ENCODE peak calls at places on chromosomes 3 and 15, in six cellular contexts. One of them, this sample, is unnamed.

GRCh38 chr3:187314176-187314575 is 22.6 kb upstream of the MASP1 start:
- DNase-seq in CD8-positive, alpha-beta T cell: no peak
- DNase-seq in astrocyte: no peak
- DNase-seq in suprapubic skin: no peak
- DNase-seq in psoas muscle: no peak
- DNase-seq in Peyer's patch: no peak
- DNase-seq in this sample: no peak

GRCh38 chr3:39170461-39170860 is 17.1 kb upstream of the CSRNP1 start:
- DNase-seq in Peyer's patch: no peak
- DNase-seq in suprapubic skin: peak
- DNase-seq in astrocyte: no peak
- DNase-seq in CD8-positive, alpha-beta T cell: no peak
- DNase-seq in psoas muscle: no peak
- DNase-seq in this sample: no peak

GRCh38 chr3:142844339-142844977 is 44.4 kb downstream of the PCOLCE2 start:
- DNase-seq in astrocyte: peak
- DNase-seq in suprapubic skin: no peak
- DNase-seq in CD8-positive, alpha-beta T cell: no peak
- DNase-seq in Peyer's patch: no peak
- DNase-seq in psoas muscle: no peak
- DNase-seq in this sample: no peak

GRCh38 chr3:67289626-67290025 is 291.5 kb downstream of the KBTBD8 start:
- DNase-seq in astrocyte: no peak
- DNase-seq in CD8-positive, alpha-beta T cell: no peak
- DNase-seq in psoas muscle: no peak
- DNase-seq in suprapubic skin: no peak
- DNase-seq in Peyer's patch: no peak
- DNase-seq in this sample: no peak

GRCh38 chr3:185399629-185400339 is 36.8 kb downstream of the MAP3K13 start:
- DNase-seq in Peyer's patch: no peak
- DNase-seq in suprapubic skin: no peak
- DNase-seq in psoas muscle: no peak
- DNase-seq in CD8-positive, alpha-beta T cell: no peak
- DNase-seq in astrocyte: no peak
- DNase-seq in this sample: no peak

GRCh38 chr3:43073836-43074220 is 32.1 kb downstream of the POMGNT2 start:
- DNase-seq in CD8-positive, alpha-beta T cell: no peak
- DNase-seq in astrocyte: no peak
- DNase-seq in psoas muscle: no peak
- DNase-seq in suprapubic skin: no peak
- DNase-seq in Peyer's patch: no peak
- DNase-seq in this sample: no peak

GRCh38 chr3:188840290-188840689 is 331.5 kb upstream of the TPRG1 start:
- DNase-seq in suprapubic skin: no peak
- DNase-seq in Peyer's patch: no peak
- DNase-seq in psoas muscle: no peak
- DNase-seq in astrocyte: no peak
- DNase-seq in CD8-positive, alpha-beta T cell: no peak
- DNase-seq in this sample: no peak

GRCh38 chr3:12345141-12345561 is 56.3 kb downstream of the PPARG start:
- DNase-seq in suprapubic skin: no peak
- DNase-seq in CD8-positive, alpha-beta T cell: no peak
- DNase-seq in astrocyte: peak
- DNase-seq in Peyer's patch: no peak
- DNase-seq in psoas muscle: no peak
- DNase-seq in this sample: no peak

GRCh38 chr15:29090617-29091466 is 178.8 kb downstream of the NSMCE3 start:
- DNase-seq in Peyer's patch: no peak
- DNase-seq in suprapubic skin: no peak
- DNase-seq in CD8-positive, alpha-beta T cell: peak
- DNase-seq in psoas muscle: no peak
- DNase-seq in astrocyte: no peak
- DNase-seq in this sample: no peak

GRCh38 chr3:185363662-185364203 is 797 bp downstream of the MAP3K13 start:
- DNase-seq in psoas muscle: no peak
- DNase-seq in suprapubic skin: no peak
- DNase-seq in Peyer's patch: no peak
- DNase-seq in CD8-positive, alpha-beta T cell: no peak
- DNase-seq in astrocyte: no peak
- DNase-seq in this sample: no peak

GRCh38 chr3:168459229-168459784 is 363.6 kb upstream of the GOLIM4 start:
- DNase-seq in Peyer's patch: no peak
- DNase-seq in psoas muscle: no peak
- DNase-seq in CD8-positive, alpha-beta T cell: no peak
- DNase-seq in suprapubic skin: no peak
- DNase-seq in astrocyte: peak
- DNase-seq in this sample: no peak

GRCh38 chr3:32313723-32314473 is 75.4 kb downstream of the CMTM8 start:
- DNase-seq in suprapubic skin: no peak
- DNase-seq in psoas muscle: no peak
- DNase-seq in Peyer's patch: no peak
- DNase-seq in CD8-positive, alpha-beta T cell: no peak
- DNase-seq in astrocyte: peak
- DNase-seq in this sample: no peak

GRCh38 chr3:14548321-14548729 is 8.2 kb upstream of the GRIP2 start:
- DNase-seq in astrocyte: peak
- DNase-seq in CD8-positive, alpha-beta T cell: peak
- DNase-seq in psoas muscle: peak
- DNase-seq in Peyer's patch: peak
- DNase-seq in suprapubic skin: no peak
- DNase-seq in this sample: peak

GRCh38 chr3:182621435-182622240 is 171.7 kb upstream of the ATP11B start:
- DNase-seq in astrocyte: no peak
- DNase-seq in Peyer's patch: no peak
- DNase-seq in suprapubic skin: no peak
- DNase-seq in psoas muscle: no peak
- DNase-seq in CD8-positive, alpha-beta T cell: no peak
- DNase-seq in this sample: no peak
- H3K4me3 ChIP-seq in astrocyte: no peak
- H3K4me3 ChIP-seq in Peyer's patch: no peak
- H3K4me3 ChIP-seq in suprapubic skin: no peak
- H3K4me3 ChIP-seq in psoas muscle: no peak
- H3K4me3 ChIP-seq in CD8-positive, alpha-beta T cell: no peak
- H3K4me3 ChIP-seq in this sample: no peak

GRCh38 chr3:194602580-194603300 is 30.5 kb downstream of the TMEM44 start:
- DNase-seq in Peyer's patch: no peak
- DNase-seq in psoas muscle: no peak
- DNase-seq in CD8-positive, alpha-beta T cell: no peak
- DNase-seq in suprapubic skin: no peak
- DNase-seq in astrocyte: peak
- DNase-seq in this sample: no peak

GRCh38 chr3:194604126-194604525 is 29.1 kb downstream of the TMEM44 start:
- DNase-seq in CD8-positive, alpha-beta T cell: no peak
- DNase-seq in Peyer's patch: no peak
- DNase-seq in astrocyte: no peak
- DNase-seq in psoas muscle: no peak
- DNase-seq in suprapubic skin: no peak
- DNase-seq in this sample: no peak

GRCh38 chr3:194606163-194606562 is 27.1 kb downstream of the TMEM44 start:
- DNase-seq in suprapubic skin: no peak
- DNase-seq in CD8-positive, alpha-beta T cell: no peak
- DNase-seq in astrocyte: no peak
- DNase-seq in psoas muscle: no peak
- DNase-seq in Peyer's patch: no peak
- DNase-seq in this sample: no peak

GRCh38 chr3:194606941-194607340 is 26.3 kb downstream of the TMEM44 start:
- DNase-seq in suprapubic skin: no peak
- DNase-seq in Peyer's patch: no peak
- DNase-seq in astrocyte: no peak
- DNase-seq in psoas muscle: no peak
- DNase-seq in CD8-positive, alpha-beta T cell: no peak
- DNase-seq in this sample: no peak

GRCh38 chr3:194604837-194605236 is 28.4 kb downstream of the TMEM44 start:
- DNase-seq in CD8-positive, alpha-beta T cell: no peak
- DNase-seq in astrocyte: no peak
- DNase-seq in suprapubic skin: no peak
- DNase-seq in Peyer's patch: no peak
- DNase-seq in psoas muscle: no peak
- DNase-seq in this sample: no peak
- TF ChIP-seq CTCF in CD8-positive, alpha-beta T cell: no peak
- TF ChIP-seq CTCF in astrocyte: peak
- TF ChIP-seq CTCF in suprapubic skin: peak
- TF ChIP-seq CTCF in Peyer's patch: no peak
- TF ChIP-seq CTCF in psoas muscle: no peak
- TF ChIP-seq CTCF in this sample: peak

GRCh38 chr3:161369531-161369930 is 1.8 kb downstream of the SPTSSB start:
- DNase-seq in CD8-positive, alpha-beta T cell: no peak
- DNase-seq in astrocyte: no peak
- DNase-seq in Peyer's patch: no peak
- DNase-seq in psoas muscle: no peak
- DNase-seq in suprapubic skin: no peak
- DNase-seq in this sample: no peak
- H3K4me3 ChIP-seq in CD8-positive, alpha-beta T cell: no peak
- H3K4me3 ChIP-seq in astrocyte: no peak
- H3K4me3 ChIP-seq in Peyer's patch: no peak
- H3K4me3 ChIP-seq in psoas muscle: no peak
- H3K4me3 ChIP-seq in suprapubic skin: no peak
- H3K4me3 ChIP-seq in this sample: no peak

DNA sequence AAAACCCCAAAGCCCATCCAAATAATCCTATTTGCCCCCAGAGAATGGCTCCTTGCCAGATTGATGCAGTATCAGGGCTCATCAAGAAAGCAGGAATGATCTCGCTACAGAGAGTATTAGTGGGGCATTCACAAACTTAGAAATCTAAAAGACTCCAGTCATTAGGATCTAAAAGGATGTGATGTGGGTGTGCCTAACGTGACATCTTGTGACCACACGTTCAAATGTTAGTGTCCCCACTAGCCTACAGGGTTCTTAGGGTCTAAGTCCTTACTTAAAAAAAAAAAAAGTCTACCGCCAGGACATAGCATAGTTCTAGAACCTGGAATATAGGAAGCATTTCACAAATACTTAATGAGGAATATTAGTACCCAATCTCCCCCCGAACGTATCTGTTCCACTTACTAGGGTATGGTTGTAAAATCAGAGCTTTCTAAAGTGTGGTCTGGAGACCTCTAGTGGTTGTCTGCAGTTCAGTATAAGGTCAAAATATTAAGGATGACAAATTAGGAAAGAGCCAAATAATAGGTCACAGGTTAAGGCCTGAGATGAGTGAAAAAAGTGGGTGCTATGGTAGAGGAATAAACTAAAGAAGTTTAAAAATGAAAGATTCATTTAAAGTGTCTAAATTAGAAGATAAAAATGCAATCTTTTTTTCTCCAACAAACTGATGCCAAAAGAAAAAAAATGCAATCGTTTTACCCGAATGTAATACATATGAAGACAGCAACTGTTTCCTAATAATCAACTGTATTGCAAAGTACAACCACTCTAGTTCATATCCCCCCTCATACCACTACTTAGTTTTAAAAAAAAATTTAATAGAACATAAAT is 4.2 kb upstream of the CHRM5 start:
- DNase-seq in astrocyte: peak
- DNase-seq in suprapubic skin: no peak
- DNase-seq in CD8-positive, alpha-beta T cell: no peak
- DNase-seq in psoas muscle: no peak
- DNase-seq in Peyer's patch: no peak
- DNase-seq in this sample: peak
- TF ChIP-seq CTCF in astrocyte: peak
- TF ChIP-seq CTCF in suprapubic skin: no peak
- TF ChIP-seq CTCF in CD8-positive, alpha-beta T cell: no peak
- TF ChIP-seq CTCF in psoas muscle: peak
- TF ChIP-seq CTCF in Peyer's patch: peak
- TF ChIP-seq CTCF in this sample: peak

GRCh38 chr3:128498127-128498626 is 5.2 kb upstream of the GATA2 start:
- DNase-seq in psoas muscle: no peak
- DNase-seq in astrocyte: no peak
- DNase-seq in suprapubic skin: peak
- DNase-seq in CD8-positive, alpha-beta T cell: no peak
- DNase-seq in Peyer's patch: no peak
- DNase-seq in this sample: no peak

GRCh38 chr3:128495435-128495970 is 2.5 kb upstream of the GATA2 start:
- DNase-seq in psoas muscle: no peak
- DNase-seq in CD8-positive, alpha-beta T cell: no peak
- DNase-seq in suprapubic skin: peak
- DNase-seq in astrocyte: no peak
- DNase-seq in Peyer's patch: no peak
- DNase-seq in this sample: no peak

GRCh38 chr3:128496019-128496601 is 3.1 kb upstream of the GATA2 start:
- DNase-seq in psoas muscle: no peak
- DNase-seq in CD8-positive, alpha-beta T cell: no peak
- DNase-seq in suprapubic skin: peak
- DNase-seq in astrocyte: no peak
- DNase-seq in Peyer's patch: no peak
- DNase-seq in this sample: no peak

GRCh38 chr3:128497305-128498126 is 4.5 kb upstream of the GATA2 start:
- DNase-seq in CD8-positive, alpha-beta T cell: peak
- DNase-seq in psoas muscle: peak
- DNase-seq in astrocyte: no peak
- DNase-seq in suprapubic skin: peak
- DNase-seq in Peyer's patch: peak
- DNase-seq in this sample: no peak

DNA sequence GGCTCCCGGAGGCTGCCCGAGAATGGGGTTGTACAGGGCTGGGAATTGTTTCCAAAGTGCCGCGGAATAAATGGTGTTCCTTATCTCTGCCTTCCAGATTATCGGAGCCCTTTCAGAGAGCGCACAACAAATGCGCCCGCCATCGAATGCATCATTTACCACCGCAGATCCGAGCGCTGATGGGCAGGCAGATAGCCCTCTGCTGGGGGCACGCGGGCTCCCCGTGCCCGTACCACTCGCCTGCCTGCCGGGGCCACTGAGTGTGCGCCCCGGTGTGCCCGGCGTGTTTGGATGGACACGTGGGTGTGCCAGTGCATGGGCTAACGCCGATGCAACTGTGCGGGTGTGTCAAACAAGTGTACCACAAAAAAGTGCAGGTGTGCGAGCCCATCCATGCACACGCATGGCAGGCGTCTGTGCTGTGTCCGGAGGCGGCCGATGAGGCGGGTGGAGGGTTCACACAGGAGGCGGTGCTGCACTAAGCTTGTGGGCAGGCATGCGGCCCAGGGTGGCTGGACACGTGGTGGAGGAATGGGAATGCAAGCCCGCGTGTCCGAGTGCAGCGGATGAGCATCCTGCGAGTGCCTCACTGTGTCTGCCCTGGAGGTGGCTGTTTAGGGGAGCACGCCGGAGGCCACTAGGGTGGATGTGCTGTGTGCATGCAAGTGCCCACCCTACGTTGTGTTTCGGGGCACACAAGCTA is 3.8 kb upstream of the GATA2 start:
- DNase-seq in CD8-positive, alpha-beta T cell: no peak
- DNase-seq in suprapubic skin: peak
- DNase-seq in psoas muscle: no peak
- DNase-seq in astrocyte: no peak
- DNase-seq in Peyer's patch: no peak
- DNase-seq in this sample: no peak
- H3K4me3 ChIP-seq in CD8-positive, alpha-beta T cell: no peak
- H3K4me3 ChIP-seq in suprapubic skin: peak
- H3K4me3 ChIP-seq in psoas muscle: peak
- H3K4me3 ChIP-seq in astrocyte: peak
- H3K4me3 ChIP-seq in Peyer's patch: no peak
- H3K4me3 ChIP-seq in this sample: peak